ENCODE peak calls at places on chromosomes 2 and 18, in four cellular contexts. B is epithelial cell of esophagus, C is AG09309, J is GM12865. R is an unnamed sample.

GRCh38 chr2:190446750-190447516 is 38.8 kb downstream of the MFSD6 start:
- DNase-seq in B (no peak), C (no peak), J (no peak), R (no peak)

GRCh38 chr2:64524604-64525322 is 635 bp downstream of the AFTPH start:
- DNase-seq in B (peak), C (no peak), J (peak), R (peak)

GRCh38 chr2:48137829-48138228 is 231.5 kb upstream of the FBXO11 start:
- DNase-seq in B (no peak), C (no peak), J (no peak), R (no peak)

GRCh38 chr2:158317642-158318041 is 138.9 kb downstream of the CCDC148 start:
- DNase-seq in B (no peak), C (no peak), J (peak), R (no peak)

GRCh38 chr2:205273627-205274026 is 408.7 kb upstream of the NRP2 start:
- DNase-seq in B (peak), C (no peak), J (no peak), R (no peak)

GRCh38 chr18:22543764-22544163 is 126.0 kb upstream of the CTAGE1 start:
- DNase-seq in B (peak), C (no peak), J (no peak), R (no peak)

GRCh38 chr2:159035790-159036411 is 67.5 kb downstream of the TANC1 start:
- DNase-seq in B (peak), C (no peak), J (peak), R (no peak)

GRCh38 chr2:180523629-180524340 is 456.6 kb upstream of the UBE2E3 start:
- DNase-seq in B (peak), C (peak), J (no peak), R (no peak)

GRCh38 chr18:36697905-36698304 is 130.9 kb downstream of the TPGS2 start:
- DNase-seq in B (peak), C (peak), J (no peak), R (no peak)

GRCh38 chr2:146821836-146822316 is 1023.0 kb upstream of the ACVR2A start:
- DNase-seq in B (peak), C (no peak), J (no peak), R (no peak)

GRCh38 chr2:67974564-67975430 is 88.0 kb downstream of the C1D start:
- DNase-seq in B (peak), C (no peak), J (no peak), R (no peak)

GRCh38 chr18:10681581-10682367 is 155.9 kb downstream of the NAPG start:
- DNase-seq in B (no peak), C (no peak), J (no peak), R (no peak)

GRCh38 chr18:10687161-10687925 is 161.5 kb downstream of the NAPG start:
- DNase-seq in B (peak), C (no peak), J (no peak), R (no peak)

GRCh38 chr18:10685484-10685883 is 159.7 kb downstream of the NAPG start:
- DNase-seq in B (no peak), C (no peak), J (peak), R (no peak)

DNA sequence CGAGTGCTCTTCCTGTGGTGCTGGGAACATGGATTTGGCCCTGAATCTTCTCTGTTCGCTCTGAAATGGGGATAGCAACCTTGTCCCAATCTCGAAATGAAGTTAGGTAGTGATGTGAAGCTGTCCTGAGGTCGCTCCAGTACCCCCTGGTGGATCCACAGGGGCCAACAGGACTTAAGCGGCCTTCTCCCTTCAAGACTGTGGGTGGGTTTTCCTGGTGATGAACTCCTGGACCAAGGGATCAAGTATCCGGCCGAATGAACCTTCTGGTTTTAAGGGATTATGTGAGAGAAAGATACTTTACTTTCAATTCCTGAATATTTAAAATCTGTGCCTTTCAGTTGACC is 156.5 kb downstream of the NAPG start:
- DNase-seq in B (no peak), C (no peak), J (peak), R (no peak)
- TF ChIP-seq CTCF in B (no peak), C (no peak), J (peak), R (no peak)

DNA sequence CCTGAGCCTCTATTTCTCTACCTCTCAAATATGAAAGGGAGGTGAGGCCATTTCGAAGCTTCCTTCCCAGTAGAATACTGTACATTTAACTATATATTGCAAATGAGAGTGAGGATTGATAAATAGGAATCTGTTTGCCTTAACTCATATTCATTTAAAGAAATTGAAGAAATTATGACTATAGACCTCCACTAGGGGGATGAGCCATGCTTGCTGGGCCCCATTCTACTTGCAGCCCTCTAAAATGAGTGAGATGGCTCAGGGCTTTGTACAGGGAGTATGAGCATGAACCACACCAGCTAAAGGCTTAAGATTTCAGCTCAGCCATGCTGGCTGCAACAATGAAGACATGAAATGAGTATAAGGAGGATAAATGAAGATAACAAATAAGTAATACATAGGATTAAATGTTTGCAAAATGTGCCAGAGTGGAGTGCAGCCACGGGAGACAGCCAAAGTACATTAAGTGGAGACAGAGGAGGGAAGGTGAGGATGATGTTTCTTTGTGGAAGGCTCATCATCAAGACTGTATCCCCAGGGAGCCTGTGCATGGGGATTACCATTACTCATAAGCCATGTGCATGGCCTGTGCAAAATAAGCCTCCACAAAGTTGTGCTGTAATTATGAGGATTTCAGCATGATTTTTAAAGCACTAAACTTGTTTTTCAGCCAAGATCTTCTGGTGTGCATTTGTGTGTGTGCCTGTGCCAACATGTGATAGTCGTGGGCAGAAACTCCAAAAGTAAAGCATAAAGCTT is 300.8 kb downstream of the CNTNAP5 start:
- DNase-seq in B (no peak), C (no peak), J (no peak), R (no peak)
- TF ChIP-seq CTCF in B (no peak), C (peak), J (peak), R (peak)

DNA sequence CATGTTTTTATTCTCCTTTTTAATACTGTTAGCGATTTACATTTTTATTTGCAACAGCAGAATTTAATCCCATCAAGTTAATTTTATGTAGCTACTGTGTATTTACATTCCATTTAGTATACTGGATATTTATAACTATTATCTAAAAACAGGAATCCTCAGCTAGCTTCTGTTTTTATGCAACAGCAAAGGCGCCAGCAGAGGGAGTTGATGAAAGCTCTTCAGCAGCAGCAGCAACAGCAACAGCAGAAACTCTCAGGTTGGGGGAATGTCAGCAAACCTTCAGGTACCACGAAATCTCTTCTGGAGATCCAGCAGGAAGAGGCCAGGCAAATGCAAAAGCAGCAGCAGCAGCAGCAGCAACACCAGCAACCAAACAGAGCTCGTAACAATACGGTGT is 26.2 kb upstream of the SNORC start:
- DNase-seq in B (no peak), C (no peak), J (no peak), R (no peak)
- TF ChIP-seq CTCF in B (no peak), C (peak), J (no peak), R (no peak)

GRCh38 chr18:54125429-54125828 is 99.0 kb downstream of the MBD2 start:
- DNase-seq in B (no peak), C (no peak), J (no peak), R (no peak)

GRCh38 chr18:54116541-54117257 is 107.8 kb downstream of the MBD2 start:
- DNase-seq in B (no peak), C (no peak), J (no peak), R (no peak)

GRCh38 chr18:54117853-54118773 is 106.4 kb downstream of the MBD2 start:
- DNase-seq in B (no peak), C (no peak), J (no peak), R (no peak)

DNA sequence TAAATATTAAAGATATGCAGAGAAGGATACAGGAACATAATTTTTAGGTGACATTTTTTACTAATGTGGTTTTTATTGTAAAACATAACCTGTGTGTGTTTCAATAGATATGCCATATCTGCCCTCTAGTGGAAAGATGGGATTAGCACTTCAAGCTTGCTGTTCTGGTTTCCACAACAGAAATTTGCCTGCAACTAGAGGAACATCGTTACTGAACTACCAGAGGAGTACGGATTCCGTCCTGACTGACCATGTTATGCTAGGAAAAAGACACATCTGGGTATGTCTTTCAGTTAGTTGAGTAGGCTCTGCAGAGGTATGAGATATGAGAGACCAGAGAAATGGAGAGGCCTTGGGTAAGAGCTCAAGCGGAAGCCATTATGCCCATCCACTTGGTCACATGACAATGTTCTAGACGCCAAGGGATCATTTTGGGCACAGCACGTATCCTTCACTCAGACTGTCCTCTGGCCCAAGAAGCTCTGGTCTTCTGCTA is 104.9 kb downstream of the MBD2 start:
- DNase-seq in B (peak), C (no peak), J (peak), R (no peak)
- TF ChIP-seq CTCF in B (peak), C (peak), J (peak), R (peak)

GRCh38 chr2:177303939-177304338 is 39.4 kb upstream of the NFE2L2 start:
- DNase-seq in B (no peak), C (no peak), J (no peak), R (no peak)
- TF ChIP-seq CTCF in B (peak), C (no peak), J (no peak), R (no peak)

GRCh38 chr2:98577313-98577712 is 31.0 kb downstream of the COA5 start:
- DNase-seq in B (no peak), C (no peak), J (no peak), R (no peak)
- TF ChIP-seq CTCF in B (no peak), C (peak), J (no peak), R (peak)

GRCh38 chr2:120204022-120204405 is 19.2 kb downstream of the TMEM185B start:
- DNase-seq in B (no peak), C (no peak), J (no peak), R (no peak)

GRCh38 chr2:120204945-120205670 is 18.1 kb downstream of the TMEM185B start:
- DNase-seq in B (no peak), C (no peak), J (no peak), R (no peak)

GRCh38 chr2:120203341-120204021 is 19.7 kb downstream of the TMEM185B start:
- DNase-seq in B (no peak), C (no peak), J (no peak), R (no peak)

GRCh38 chr2:120204417-120204816 is 18.8 kb downstream of the TMEM185B start:
- DNase-seq in B (no peak), C (no peak), J (no peak), R (no peak)

DNA sequence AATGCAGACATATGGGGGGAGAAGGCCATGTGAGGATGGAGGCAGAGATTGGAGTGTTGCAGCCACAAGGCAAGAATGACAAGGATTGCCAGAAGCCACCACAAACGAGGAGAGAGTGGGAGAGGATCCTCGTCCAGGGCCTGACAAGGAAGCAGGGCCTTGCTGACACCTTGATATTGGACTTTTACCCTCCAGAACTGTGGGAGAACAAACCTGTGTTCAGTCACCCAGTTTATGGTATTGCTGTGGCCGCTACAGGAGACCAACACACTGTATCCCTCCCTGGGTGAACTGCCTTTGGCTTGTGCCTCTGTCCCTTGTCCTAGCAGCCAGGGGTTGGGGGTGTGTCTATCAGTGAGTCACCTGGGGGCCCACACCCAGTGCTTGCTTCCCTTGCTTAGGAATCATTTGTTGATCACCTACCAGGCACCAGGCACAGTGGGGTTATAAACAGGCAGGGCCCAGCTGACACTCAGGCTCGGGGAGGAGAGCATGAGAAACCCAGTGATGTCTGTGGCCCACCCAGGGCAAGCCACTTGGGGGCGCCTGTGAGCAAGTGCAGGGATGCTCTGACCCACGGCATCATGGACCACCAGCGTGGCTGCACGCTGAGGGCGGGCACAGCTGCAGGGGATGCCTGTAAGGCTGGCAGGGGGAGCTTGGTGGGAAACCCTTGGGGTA is 17.2 kb downstream of the TMEM185B start:
- DNase-seq in B (peak), C (no peak), J (peak), R (peak)
- TF ChIP-seq CTCF in B (peak), C (peak), J (peak), R (peak)

DNA sequence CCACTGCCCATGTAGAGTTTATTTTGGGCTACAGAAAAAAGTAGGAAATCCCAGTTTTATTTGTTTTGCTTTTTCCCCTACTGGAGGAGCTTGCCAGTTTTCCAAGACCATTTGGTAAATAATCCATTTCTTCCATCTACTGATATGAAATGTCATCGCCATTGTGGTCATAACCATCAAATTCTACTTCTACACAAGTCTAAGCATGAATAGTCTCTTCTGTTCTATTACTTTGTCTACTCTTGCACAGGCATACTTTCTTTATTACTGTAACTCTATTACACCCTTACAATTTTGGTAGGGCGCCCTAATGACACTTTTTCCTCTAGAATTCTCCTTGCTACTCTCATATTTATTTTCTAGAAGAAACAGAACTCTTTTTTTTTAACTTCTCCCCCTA is 120.7 kb downstream of the ATAD2B start:
- DNase-seq in B (peak), C (no peak), J (no peak), R (no peak)
- TF ChIP-seq CTCF in B (no peak), C (no peak), J (no peak), R (no peak)

DNA sequence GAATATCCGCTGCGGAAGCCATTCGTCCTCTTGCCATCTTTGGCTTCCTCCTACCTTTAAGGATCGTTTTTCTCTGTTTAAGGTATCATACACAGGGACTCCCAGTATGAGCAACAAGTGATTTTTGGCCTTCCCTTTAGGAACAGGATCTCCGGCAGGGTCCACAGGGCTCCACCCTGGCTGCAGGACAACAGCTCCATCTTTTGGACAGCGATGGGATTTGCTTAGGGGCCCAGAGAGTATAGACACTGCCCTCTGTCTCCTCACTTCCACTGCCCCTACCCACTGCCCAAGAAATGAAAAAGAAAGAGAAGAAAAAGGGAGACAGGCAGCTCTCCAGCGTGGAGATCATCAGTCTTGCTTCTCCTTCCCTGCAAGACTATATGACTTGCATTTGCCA is 224.5 kb downstream of the UXS1 start:
- DNase-seq in B (peak), C (no peak), J (peak), R (no peak)
- TF ChIP-seq CTCF in B (peak), C (no peak), J (peak), R (peak)

R was measured in progenitor cell of endocrine pancreas.